ENCODE peak calls at places on chromosome 22, in nine cellular contexts. One of them, this sample, is unnamed.

GRCh38 chr22:47200273-47201051 is 438.0 kb downstream of the TBC1D22A start:
- DNase-seq in esophagus squamous epithelium: no peak
- DNase-seq in ovary: peak
- DNase-seq in A549: no peak
- DNase-seq in IMR-90: no peak
- DNase-seq in stomach: peak
- DNase-seq in HepG2: no peak
- DNase-seq in HCT116: no peak
- DNase-seq in tibial nerve: no peak
- DNase-seq in this sample: no peak

GRCh38 chr22:42929838-42930155 is 72.7 kb upstream of the ARFGAP3 start:
- DNase-seq in esophagus squamous epithelium: no peak
- DNase-seq in ovary: no peak
- DNase-seq in A549: no peak
- DNase-seq in IMR-90: no peak
- DNase-seq in stomach: no peak
- DNase-seq in HepG2: no peak
- DNase-seq in HCT116: no peak
- DNase-seq in tibial nerve: no peak
- DNase-seq in this sample: no peak

GRCh38 chr22:26981520-26981919 is 324.1 kb downstream of the MIAT start:
- DNase-seq in esophagus squamous epithelium: no peak
- DNase-seq in ovary: peak
- DNase-seq in A549: no peak
- DNase-seq in IMR-90: no peak
- DNase-seq in stomach: no peak
- DNase-seq in HepG2: no peak
- DNase-seq in HCT116: no peak
- DNase-seq in tibial nerve: no peak
- DNase-seq in this sample: peak

GRCh38 chr22:32607086-32607485 is 132.5 kb downstream of the FBXO7 start:
- DNase-seq in esophagus squamous epithelium: no peak
- DNase-seq in ovary: no peak
- DNase-seq in A549: no peak
- DNase-seq in IMR-90: no peak
- DNase-seq in stomach: no peak
- DNase-seq in HepG2: no peak
- DNase-seq in HCT116: no peak
- DNase-seq in tibial nerve: no peak
- DNase-seq in this sample: no peak

GRCh38 chr22:41619979-41620645 is 731 bp downstream of the DESI1 start:
- DNase-seq in esophagus squamous epithelium: no peak
- DNase-seq in ovary: peak
- DNase-seq in A549: no peak
- DNase-seq in IMR-90: no peak
- DNase-seq in stomach: peak
- DNase-seq in HepG2: peak
- DNase-seq in HCT116: no peak
- DNase-seq in tibial nerve: peak
- DNase-seq in this sample: peak

GRCh38 chr22:21693333-21693998 is 27.7 kb downstream of the PPIL2 start:
- DNase-seq in esophagus squamous epithelium: no peak
- DNase-seq in ovary: no peak
- DNase-seq in A549: no peak
- DNase-seq in IMR-90: no peak
- DNase-seq in stomach: no peak
- DNase-seq in HepG2: no peak
- DNase-seq in HCT116: no peak
- DNase-seq in tibial nerve: no peak
- DNase-seq in this sample: no peak

GRCh38 chr22:39567135-39567946 is 3.2 kb upstream of the CACNA1I start:
- DNase-seq in esophagus squamous epithelium: no peak
- DNase-seq in ovary: no peak
- DNase-seq in A549: no peak
- DNase-seq in IMR-90: no peak
- DNase-seq in stomach: no peak
- DNase-seq in HepG2: no peak
- DNase-seq in HCT116: no peak
- DNase-seq in tibial nerve: no peak
- DNase-seq in this sample: no peak

GRCh38 chr22:39690901-39691620 is 120.5 kb downstream of the CACNA1I start:
- DNase-seq in esophagus squamous epithelium: no peak
- DNase-seq in ovary: no peak
- DNase-seq in A549: no peak
- DNase-seq in IMR-90: no peak
- DNase-seq in stomach: no peak
- DNase-seq in HepG2: no peak
- DNase-seq in HCT116: no peak
- DNase-seq in tibial nerve: no peak
- DNase-seq in this sample: no peak

GRCh38 chr22:46069518-46070214 is 80.7 kb upstream of the PPARA start:
- DNase-seq in esophagus squamous epithelium: no peak
- DNase-seq in ovary: peak
- DNase-seq in A549: peak
- DNase-seq in IMR-90: peak
- DNase-seq in stomach: peak
- DNase-seq in HepG2: no peak
- DNase-seq in HCT116: peak
- DNase-seq in tibial nerve: peak
- DNase-seq in this sample: peak
- TF ChIP-seq POLR2A in esophagus squamous epithelium: peak
- TF ChIP-seq POLR2A in ovary: peak
- TF ChIP-seq POLR2A in A549: peak
- TF ChIP-seq POLR2A in IMR-90: peak
- TF ChIP-seq POLR2A in stomach: peak
- TF ChIP-seq POLR2A in HepG2: no peak
- TF ChIP-seq POLR2A in HCT116: peak
- TF ChIP-seq POLR2A in tibial nerve: peak
- TF ChIP-seq POLR2A in this sample: peak

DNA sequence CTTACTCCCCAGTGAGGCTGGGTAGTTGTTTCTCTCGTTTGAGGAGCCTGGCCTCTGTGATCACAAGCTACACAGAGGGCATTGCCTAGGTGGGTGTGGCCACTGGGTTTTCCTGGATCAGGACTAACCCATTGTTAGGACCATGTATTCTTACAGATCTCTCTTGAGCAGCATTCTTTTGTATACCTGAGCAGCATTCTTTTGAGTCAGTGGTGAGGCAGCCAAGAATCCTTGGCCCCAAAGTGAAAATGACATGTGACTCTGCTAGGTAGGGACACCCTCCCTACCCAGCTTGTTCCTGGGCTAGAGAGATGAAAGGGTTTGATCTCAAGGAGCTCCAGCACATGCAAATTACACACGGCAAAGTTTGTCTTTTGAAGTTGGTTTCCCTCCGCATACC is 55.1 kb upstream of the HORMAD2 start:
- DNase-seq in esophagus squamous epithelium: no peak
- DNase-seq in ovary: no peak
- DNase-seq in A549: no peak
- DNase-seq in IMR-90: no peak
- DNase-seq in stomach: peak
- DNase-seq in HepG2: no peak
- DNase-seq in HCT116: no peak
- DNase-seq in tibial nerve: no peak
- DNase-seq in this sample: no peak
- H3K27ac ChIP-seq in esophagus squamous epithelium: peak
- H3K27ac ChIP-seq in ovary: no peak
- H3K27ac ChIP-seq in A549: no peak
- H3K27ac ChIP-seq in IMR-90: no peak
- H3K27ac ChIP-seq in stomach: peak
- H3K27ac ChIP-seq in HepG2: no peak
- H3K27ac ChIP-seq in HCT116: no peak
- H3K27ac ChIP-seq in tibial nerve: no peak
- H3K27ac ChIP-seq in this sample: no peak

GRCh38 chr22:20524004-20524481 is 16.6 kb downstream of the MED15 start:
- DNase-seq in esophagus squamous epithelium: no peak
- DNase-seq in ovary: no peak
- DNase-seq in A549: no peak
- DNase-seq in IMR-90: peak
- DNase-seq in stomach: no peak
- DNase-seq in HepG2: peak
- DNase-seq in HCT116: no peak
- DNase-seq in tibial nerve: no peak
- DNase-seq in this sample: no peak
- TF ChIP-seq POLR2A in esophagus squamous epithelium: no peak
- TF ChIP-seq POLR2A in ovary: no peak
- TF ChIP-seq POLR2A in A549: no peak
- TF ChIP-seq POLR2A in IMR-90: no peak
- TF ChIP-seq POLR2A in stomach: no peak
- TF ChIP-seq POLR2A in HepG2: no peak
- TF ChIP-seq POLR2A in HCT116: no peak
- TF ChIP-seq POLR2A in tibial nerve: no peak
- TF ChIP-seq POLR2A in this sample: no peak

GRCh38 chr22:36196254-36197064 is 5.2 kb downstream of the APOL4 start:
- DNase-seq in esophagus squamous epithelium: no peak
- DNase-seq in ovary: no peak
- DNase-seq in A549: no peak
- DNase-seq in IMR-90: peak
- DNase-seq in stomach: no peak
- DNase-seq in HepG2: no peak
- DNase-seq in HCT116: no peak
- DNase-seq in tibial nerve: no peak
- DNase-seq in this sample: no peak

GRCh38 chr22:36197601-36198146 is 3.9 kb downstream of the APOL4 start:
- DNase-seq in esophagus squamous epithelium: no peak
- DNase-seq in ovary: peak
- DNase-seq in A549: no peak
- DNase-seq in IMR-90: no peak
- DNase-seq in stomach: no peak
- DNase-seq in HepG2: no peak
- DNase-seq in HCT116: no peak
- DNase-seq in tibial nerve: peak
- DNase-seq in this sample: peak

GRCh38 chr22:36198936-36199616 is 2.5 kb downstream of the APOL4 start:
- DNase-seq in esophagus squamous epithelium: no peak
- DNase-seq in ovary: no peak
- DNase-seq in A549: no peak
- DNase-seq in IMR-90: no peak
- DNase-seq in stomach: no peak
- DNase-seq in HepG2: peak
- DNase-seq in HCT116: no peak
- DNase-seq in tibial nerve: no peak
- DNase-seq in this sample: no peak

GRCh38 chr22:36197065-36197440 is 4.6 kb downstream of the APOL4 start:
- DNase-seq in esophagus squamous epithelium: no peak
- DNase-seq in ovary: peak
- DNase-seq in A549: no peak
- DNase-seq in IMR-90: peak
- DNase-seq in stomach: no peak
- DNase-seq in HepG2: no peak
- DNase-seq in HCT116: no peak
- DNase-seq in tibial nerve: peak
- DNase-seq in this sample: peak

DNA sequence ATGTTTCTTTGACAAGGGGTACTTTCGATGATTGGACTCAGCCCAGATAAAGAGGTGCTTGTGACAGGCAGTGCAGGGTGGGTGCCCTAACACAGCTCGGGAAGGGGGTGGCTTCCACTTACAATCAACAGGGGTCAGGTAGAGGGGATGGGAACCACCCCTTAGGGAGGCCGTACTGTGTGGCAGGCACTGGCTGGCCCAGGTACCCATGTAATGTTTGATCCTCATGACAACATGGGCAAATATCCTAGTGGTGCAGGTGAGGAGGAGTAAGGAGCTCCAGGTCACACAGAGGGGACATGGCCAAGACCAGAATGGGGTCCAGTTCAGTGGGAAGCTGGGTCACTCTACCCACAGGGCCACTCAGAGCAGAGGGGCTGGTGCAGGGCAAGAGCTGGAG is 3.1 kb downstream of the APOL4 start:
- DNase-seq in esophagus squamous epithelium: no peak
- DNase-seq in ovary: no peak
- DNase-seq in A549: no peak
- DNase-seq in IMR-90: no peak
- DNase-seq in stomach: no peak
- DNase-seq in HepG2: no peak
- DNase-seq in HCT116: no peak
- DNase-seq in tibial nerve: no peak
- DNase-seq in this sample: no peak
- H3K27ac ChIP-seq in esophagus squamous epithelium: no peak
- H3K27ac ChIP-seq in ovary: no peak
- H3K27ac ChIP-seq in A549: no peak
- H3K27ac ChIP-seq in IMR-90: no peak
- H3K27ac ChIP-seq in stomach: peak
- H3K27ac ChIP-seq in HepG2: no peak
- H3K27ac ChIP-seq in HCT116: no peak
- H3K27ac ChIP-seq in tibial nerve: no peak
- H3K27ac ChIP-seq in this sample: peak

DNA sequence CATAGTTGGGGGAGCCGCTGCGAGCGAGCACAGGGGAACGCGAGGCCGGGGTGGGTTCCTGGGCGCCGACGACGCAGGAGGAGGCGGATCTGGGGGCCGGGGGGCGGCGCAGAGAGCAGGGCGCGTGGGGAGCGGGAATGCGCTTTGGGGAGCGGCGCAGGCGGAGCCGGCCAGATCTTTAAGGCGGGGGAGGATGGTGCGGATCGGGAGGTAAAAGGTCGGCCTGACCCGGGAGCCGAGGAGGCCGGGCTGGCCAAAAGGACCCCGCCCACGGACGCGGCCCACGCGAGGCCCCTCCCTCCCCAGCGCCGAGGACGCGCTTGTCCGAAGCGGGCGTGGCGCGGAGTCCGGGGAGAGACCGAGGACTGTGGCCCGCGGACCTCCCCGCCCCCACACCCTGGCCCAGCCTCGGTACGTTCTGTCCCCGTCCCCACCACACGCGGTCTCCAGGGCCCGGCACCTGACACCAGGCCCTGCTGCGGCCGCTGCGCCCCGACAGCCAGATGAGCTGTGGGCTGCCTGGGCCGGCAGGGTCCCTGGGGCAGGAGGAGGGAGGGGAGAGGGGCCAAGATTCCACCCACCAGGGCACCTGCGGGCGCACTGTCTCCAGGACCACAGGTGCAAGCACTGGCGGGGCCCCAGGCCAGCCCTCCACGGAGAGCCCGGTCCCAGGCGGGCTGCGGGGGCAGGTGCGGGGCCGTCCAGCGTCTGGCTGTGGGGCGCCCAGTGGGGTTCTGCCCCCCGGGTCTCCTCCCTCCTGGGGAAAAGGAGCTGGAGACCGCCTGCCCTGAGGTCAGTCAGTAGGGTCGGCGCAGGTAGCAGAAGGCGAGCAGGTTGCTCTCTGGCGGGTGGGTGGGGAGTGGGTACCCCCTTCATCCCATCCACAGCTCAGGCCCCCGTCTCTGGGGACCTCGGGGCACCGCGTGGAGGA is 10.9 kb downstream of the PIM3 start:
- DNase-seq in esophagus squamous epithelium: no peak
- DNase-seq in ovary: peak
- DNase-seq in A549: peak
- DNase-seq in IMR-90: no peak
- DNase-seq in stomach: peak
- DNase-seq in HepG2: no peak
- DNase-seq in HCT116: no peak
- DNase-seq in tibial nerve: peak
- DNase-seq in this sample: peak
- TF ChIP-seq POLR2A in esophagus squamous epithelium: no peak
- TF ChIP-seq POLR2A in ovary: no peak
- TF ChIP-seq POLR2A in A549: peak
- TF ChIP-seq POLR2A in IMR-90: peak
- TF ChIP-seq POLR2A in stomach: no peak
- TF ChIP-seq POLR2A in HepG2: no peak
- TF ChIP-seq POLR2A in HCT116: peak
- TF ChIP-seq POLR2A in tibial nerve: peak
- TF ChIP-seq POLR2A in this sample: no peak

This sample was measured in uterus.